ENCODE peak calls at places on chromosomes 1 and 21, in eight cellular contexts. One of them, this sample, is unnamed.

GRCh38 chr1:46205794-46206193 is 2.7 kb downstream of the LURAP1 start:
- DNase-seq in B cell: no peak
- DNase-seq in fibroblast of lung: no peak
- DNase-seq in thoracic aorta: no peak
- DNase-seq in NCI-H2081: no peak
- DNase-seq in CD8-positive, alpha-beta memory T cell: peak; percentile 22
- DNase-seq in T-cell: no peak
- DNase-seq in astrocyte of the cerebellum: no peak
- DNase-seq in this sample: no peak

GRCh38 chr1:229972600-229973296 is 94.3 kb upstream of the GALNT2 start:
- DNase-seq in B cell: no peak
- DNase-seq in astrocyte of the cerebellum: no peak
- DNase-seq in fibroblast of lung: no peak
- DNase-seq in T-cell: no peak
- DNase-seq in CD8-positive, alpha-beta memory T cell: no peak
- DNase-seq in thoracic aorta: no peak
- DNase-seq in NCI-H2081: no peak
- DNase-seq in this sample: peak; percentile 23

GRCh38 chr1:101453844-101454243 is 217.0 kb downstream of the S1PR1 start:
- DNase-seq in astrocyte of the cerebellum: no peak
- DNase-seq in fibroblast of lung: no peak
- DNase-seq in T-cell: no peak
- DNase-seq in NCI-H2081: no peak
- DNase-seq in CD8-positive, alpha-beta memory T cell: no peak
- DNase-seq in thoracic aorta: no peak
- DNase-seq in B cell: no peak
- DNase-seq in this sample: no peak

GRCh38 chr1:179061360-179062282 is 20.2 kb upstream of the TOR3A start:
- DNase-seq in thoracic aorta: no peak
- DNase-seq in astrocyte of the cerebellum: no peak
- DNase-seq in CD8-positive, alpha-beta memory T cell: no peak
- DNase-seq in NCI-H2081: no peak
- DNase-seq in B cell: no peak
- DNase-seq in fibroblast of lung: no peak
- DNase-seq in T-cell: no peak
- DNase-seq in this sample: no peak

GRCh38 chr1:208235983-208236761 is 8.0 kb downstream of the PLXNA2 start:
- DNase-seq in CD8-positive, alpha-beta memory T cell: no peak
- DNase-seq in NCI-H2081: no peak
- DNase-seq in astrocyte of the cerebellum: peak; percentile 57
- DNase-seq in fibroblast of lung: peak; percentile 88
- DNase-seq in B cell: no peak
- DNase-seq in T-cell: no peak
- DNase-seq in thoracic aorta: no peak
- DNase-seq in this sample: peak; percentile 26

GRCh38 chr1:227244339-227245118 is 73.8 kb downstream of the CDC42BPA start:
- DNase-seq in astrocyte of the cerebellum: no peak
- DNase-seq in T-cell: no peak
- DNase-seq in B cell: no peak
- DNase-seq in CD8-positive, alpha-beta memory T cell: no peak
- DNase-seq in NCI-H2081: no peak
- DNase-seq in thoracic aorta: no peak
- DNase-seq in fibroblast of lung: no peak
- DNase-seq in this sample: no peak

GRCh38 chr1:12040457-12041051 is 21.3 kb downstream of the MIIP start:
- DNase-seq in astrocyte of the cerebellum: peak; percentile 89
- DNase-seq in NCI-H2081: no peak
- DNase-seq in fibroblast of lung: peak; percentile 84
- DNase-seq in thoracic aorta: no peak
- DNase-seq in B cell: peak; percentile 80
- DNase-seq in CD8-positive, alpha-beta memory T cell: no peak
- DNase-seq in T-cell: no peak
- DNase-seq in this sample: no peak

GRCh38 chr21:32524010-32524719 is 61.2 kb downstream of the TCP10L start:
- DNase-seq in fibroblast of lung: peak; percentile 81
- DNase-seq in astrocyte of the cerebellum: peak; percentile 72
- DNase-seq in T-cell: no peak
- DNase-seq in thoracic aorta: no peak
- DNase-seq in CD8-positive, alpha-beta memory T cell: no peak
- DNase-seq in NCI-H2081: no peak
- DNase-seq in B cell: no peak
- DNase-seq in this sample: no peak

GRCh38 chr1:55155522-55155921 is 59.6 kb downstream of the USP24 start:
- DNase-seq in fibroblast of lung: peak; percentile 40
- DNase-seq in NCI-H2081: no peak
- DNase-seq in T-cell: no peak
- DNase-seq in thoracic aorta: no peak
- DNase-seq in astrocyte of the cerebellum: no peak
- DNase-seq in CD8-positive, alpha-beta memory T cell: no peak
- DNase-seq in B cell: no peak
- DNase-seq in this sample: no peak

GRCh38 chr1:166479052-166479631 is 312.3 kb upstream of the FAM78B start:
- DNase-seq in T-cell: no peak
- DNase-seq in astrocyte of the cerebellum: peak; percentile 6
- DNase-seq in thoracic aorta: no peak
- DNase-seq in fibroblast of lung: peak; percentile 32
- DNase-seq in CD8-positive, alpha-beta memory T cell: peak; percentile 68
- DNase-seq in NCI-H2081: peak; percentile 38
- DNase-seq in B cell: peak; percentile 63
- DNase-seq in this sample: no peak

GRCh38 chr21:28338906-28339305 is 653.8 kb downstream of the LTN1 start:
- DNase-seq in B cell: no peak
- DNase-seq in astrocyte of the cerebellum: no peak
- DNase-seq in CD8-positive, alpha-beta memory T cell: no peak
- DNase-seq in fibroblast of lung: no peak
- DNase-seq in thoracic aorta: no peak
- DNase-seq in T-cell: no peak
- DNase-seq in NCI-H2081: no peak
- DNase-seq in this sample: no peak

GRCh38 chr1:56434659-56435202 is 144.6 kb downstream of the PLPP3 start:
- DNase-seq in CD8-positive, alpha-beta memory T cell: no peak
- DNase-seq in B cell: no peak
- DNase-seq in thoracic aorta: no peak
- DNase-seq in astrocyte of the cerebellum: peak; percentile 20
- DNase-seq in NCI-H2081: no peak
- DNase-seq in fibroblast of lung: no peak
- DNase-seq in T-cell: no peak
- DNase-seq in this sample: no peak

GRCh38 chr1:78101514-78101913 is 55.7 kb downstream of the GIPC2 start:
- DNase-seq in fibroblast of lung: peak; percentile 93
- DNase-seq in B cell: no peak
- DNase-seq in CD8-positive, alpha-beta memory T cell: no peak
- DNase-seq in thoracic aorta: peak; percentile 49
- DNase-seq in NCI-H2081: no peak
- DNase-seq in astrocyte of the cerebellum: peak; percentile 96
- DNase-seq in T-cell: no peak
- DNase-seq in this sample: no peak

GRCh38 chr1:209544098-209544497 is 39.4 kb upstream of the CAMK1G start:
- DNase-seq in NCI-H2081: no peak
- DNase-seq in CD8-positive, alpha-beta memory T cell: no peak
- DNase-seq in T-cell: no peak
- DNase-seq in thoracic aorta: no peak
- DNase-seq in fibroblast of lung: no peak
- DNase-seq in astrocyte of the cerebellum: no peak
- DNase-seq in B cell: no peak
- DNase-seq in this sample: no peak

This sample was measured in HuH-7.